ENCODE peak calls at places on chromosome 1, in five cellular contexts. One of them, this sample, is unnamed.

GRCh38 chr1:191993549-191993948 is 164.7 kb upstream of the RGS18 start:
- DNase-seq in neural progenitor cell: peak; percentile 31
- DNase-seq in naive thymus-derived CD4-positive, alpha-beta T cell: no peak
- DNase-seq in aorta: no peak
- DNase-seq in cardiac muscle cell: peak; percentile 22
- DNase-seq in this sample: no peak

GRCh38 chr1:214623430-214623829 is 20.4 kb downstream of the CENPF start:
- DNase-seq in neural progenitor cell: no peak
- DNase-seq in naive thymus-derived CD4-positive, alpha-beta T cell: no peak
- DNase-seq in aorta: no peak
- DNase-seq in cardiac muscle cell: no peak
- DNase-seq in this sample: no peak

GRCh38 chr1:68141079-68141800 is 90.8 kb upstream of the DIRAS3 start:
- DNase-seq in neural progenitor cell: peak; percentile 52
- DNase-seq in naive thymus-derived CD4-positive, alpha-beta T cell: no peak
- DNase-seq in aorta: no peak
- DNase-seq in cardiac muscle cell: peak; percentile 77
- DNase-seq in this sample: no peak

GRCh38 chr1:216215169-216215568 is 208.1 kb downstream of the USH2A start:
- DNase-seq in neural progenitor cell: no peak
- DNase-seq in naive thymus-derived CD4-positive, alpha-beta T cell: no peak
- DNase-seq in aorta: no peak
- DNase-seq in cardiac muscle cell: no peak
- DNase-seq in this sample: no peak

GRCh38 chr1:28416509-28417194 is 47.1 kb downstream of the PHACTR4 start:
- DNase-seq in neural progenitor cell: no peak
- DNase-seq in naive thymus-derived CD4-positive, alpha-beta T cell: no peak
- DNase-seq in aorta: no peak
- DNase-seq in cardiac muscle cell: no peak
- DNase-seq in this sample: no peak

GRCh38 chr1:70441392-70442035 is 30.4 kb downstream of the CTH start:
- DNase-seq in neural progenitor cell: no peak
- DNase-seq in naive thymus-derived CD4-positive, alpha-beta T cell: no peak
- DNase-seq in aorta: no peak
- DNase-seq in cardiac muscle cell: no peak
- DNase-seq in this sample: no peak

GRCh38 chr1:41466146-41466545 is 18.3 kb downstream of the EDN2 start:
- DNase-seq in neural progenitor cell: no peak
- DNase-seq in naive thymus-derived CD4-positive, alpha-beta T cell: no peak
- DNase-seq in aorta: no peak
- DNase-seq in cardiac muscle cell: no peak
- DNase-seq in this sample: no peak

GRCh38 chr1:57550092-57550491 is 126.2 kb upstream of the DAB1 start:
- DNase-seq in neural progenitor cell: no peak
- DNase-seq in naive thymus-derived CD4-positive, alpha-beta T cell: no peak
- DNase-seq in aorta: no peak
- DNase-seq in cardiac muscle cell: no peak
- DNase-seq in this sample: peak; percentile 3

GRCh38 chr1:234928642-234929041 is 200.0 kb downstream of the TOMM20 start:
- DNase-seq in neural progenitor cell: no peak
- DNase-seq in naive thymus-derived CD4-positive, alpha-beta T cell: no peak
- DNase-seq in aorta: no peak
- DNase-seq in cardiac muscle cell: no peak
- DNase-seq in this sample: no peak

GRCh38 chr1:2148691-2149090 is 45.9 kb downstream of the FAAP20 start:
- DNase-seq in neural progenitor cell: no peak
- DNase-seq in naive thymus-derived CD4-positive, alpha-beta T cell: peak; percentile 66
- DNase-seq in aorta: no peak
- DNase-seq in cardiac muscle cell: no peak
- DNase-seq in this sample: peak; percentile 51

GRCh38 chr1:197065549-197065948 is 1.5 kb downstream of the F13B start:
- DNase-seq in neural progenitor cell: no peak
- DNase-seq in naive thymus-derived CD4-positive, alpha-beta T cell: no peak
- DNase-seq in aorta: no peak
- DNase-seq in cardiac muscle cell: no peak
- DNase-seq in this sample: no peak

GRCh38 chr1:167501513-167502191 is 16.7 kb downstream of the CD247 start:
- DNase-seq in neural progenitor cell: no peak
- DNase-seq in naive thymus-derived CD4-positive, alpha-beta T cell: no peak
- DNase-seq in aorta: no peak
- DNase-seq in cardiac muscle cell: no peak
- DNase-seq in this sample: no peak

GRCh38 chr1:79460773-79461436 is 454.4 kb upstream of the ADGRL4 start:
- DNase-seq in neural progenitor cell: no peak
- DNase-seq in naive thymus-derived CD4-positive, alpha-beta T cell: no peak
- DNase-seq in aorta: no peak
- DNase-seq in cardiac muscle cell: no peak
- DNase-seq in this sample: no peak

GRCh38 chr1:39653546-39654031 is 14.1 kb upstream of the HEYL start:
- DNase-seq in neural progenitor cell: peak; percentile 80
- DNase-seq in naive thymus-derived CD4-positive, alpha-beta T cell: peak; percentile 70
- DNase-seq in aorta: peak; percentile 90
- DNase-seq in cardiac muscle cell: peak; percentile 73
- DNase-seq in this sample: peak; percentile 82

GRCh38 chr1:59751801-59752200 is 62.9 kb upstream of the HOOK1 start:
- DNase-seq in neural progenitor cell: no peak
- DNase-seq in naive thymus-derived CD4-positive, alpha-beta T cell: no peak
- DNase-seq in aorta: no peak
- DNase-seq in cardiac muscle cell: no peak
- DNase-seq in this sample: no peak

GRCh38 chr1:30698401-30698981 is 24.9 kb downstream of the MATN1 start:
- DNase-seq in neural progenitor cell: no peak
- DNase-seq in naive thymus-derived CD4-positive, alpha-beta T cell: no peak
- DNase-seq in aorta: peak; percentile 79
- DNase-seq in cardiac muscle cell: no peak
- DNase-seq in this sample: no peak

GRCh38 chr1:61518670-61519400 is 206.1 kb downstream of the TM2D1 start:
- DNase-seq in neural progenitor cell: no peak
- DNase-seq in naive thymus-derived CD4-positive, alpha-beta T cell: no peak
- DNase-seq in aorta: no peak
- DNase-seq in cardiac muscle cell: no peak
- DNase-seq in this sample: no peak

GRCh38 chr1:218366322-218367052 is 21.4 kb downstream of the TGFB2 start:
- DNase-seq in neural progenitor cell: no peak
- DNase-seq in naive thymus-derived CD4-positive, alpha-beta T cell: no peak
- DNase-seq in aorta: no peak
- DNase-seq in cardiac muscle cell: no peak
- DNase-seq in this sample: no peak

GRCh38 chr1:219806020-219806419 is 122.3 kb downstream of the SLC30A10 start:
- DNase-seq in neural progenitor cell: no peak
- DNase-seq in naive thymus-derived CD4-positive, alpha-beta T cell: no peak
- DNase-seq in aorta: no peak
- DNase-seq in cardiac muscle cell: no peak
- DNase-seq in this sample: no peak

GRCh38 chr1:227950735-227951224 is 3.0 kb upstream of the WNT9A start:
- DNase-seq in neural progenitor cell: no peak
- DNase-seq in naive thymus-derived CD4-positive, alpha-beta T cell: no peak
- DNase-seq in aorta: no peak
- DNase-seq in cardiac muscle cell: no peak
- DNase-seq in this sample: no peak

GRCh38 chr1:224198572-224198971 is 15.5 kb downstream of the DEGS1 start:
- DNase-seq in neural progenitor cell: no peak
- DNase-seq in naive thymus-derived CD4-positive, alpha-beta T cell: no peak
- DNase-seq in aorta: no peak
- DNase-seq in cardiac muscle cell: no peak
- DNase-seq in this sample: no peak

GRCh38 chr1:156319664-156320063 is 18.4 kb downstream of the CCT3 start:
- DNase-seq in neural progenitor cell: no peak
- DNase-seq in naive thymus-derived CD4-positive, alpha-beta T cell: peak; percentile 16
- DNase-seq in aorta: no peak
- DNase-seq in cardiac muscle cell: peak; percentile 10
- DNase-seq in this sample: peak; percentile 29

GRCh38 chr1:244319283-244320132 is 132.2 kb downstream of the ADSS2 start:
- DNase-seq in neural progenitor cell: no peak
- DNase-seq in naive thymus-derived CD4-positive, alpha-beta T cell: no peak
- DNase-seq in aorta: no peak
- DNase-seq in cardiac muscle cell: no peak
- DNase-seq in this sample: no peak

GRCh38 chr1:212607206-212607923 is 1.2 kb upstream of the ATF3 start:
- DNase-seq in neural progenitor cell: peak; percentile 47
- DNase-seq in naive thymus-derived CD4-positive, alpha-beta T cell: no peak
- DNase-seq in aorta: peak; percentile 87
- DNase-seq in cardiac muscle cell: peak; percentile 42
- DNase-seq in this sample: peak; percentile 8

GRCh38 chr1:223219318-223219635 is 76.2 kb upstream of the TLR5 start:
- DNase-seq in neural progenitor cell: no peak
- DNase-seq in naive thymus-derived CD4-positive, alpha-beta T cell: no peak
- DNase-seq in aorta: no peak
- DNase-seq in cardiac muscle cell: no peak
- DNase-seq in this sample: no peak

GRCh38 chr1:58824753-58825389 is 41.0 kb upstream of the JUN start:
- DNase-seq in neural progenitor cell: no peak
- DNase-seq in naive thymus-derived CD4-positive, alpha-beta T cell: no peak
- DNase-seq in aorta: no peak
- DNase-seq in cardiac muscle cell: no peak
- DNase-seq in this sample: no peak

GRCh38 chr1:15863156-15863901 is 15.8 kb downstream of the SPEN start:
- DNase-seq in neural progenitor cell: no peak
- DNase-seq in naive thymus-derived CD4-positive, alpha-beta T cell: no peak
- DNase-seq in aorta: no peak
- DNase-seq in cardiac muscle cell: no peak
- DNase-seq in this sample: no peak

GRCh38 chr1:6100801-6101783 is 55.4 kb downstream of the KCNAB2 start:
- DNase-seq in neural progenitor cell: peak; percentile 72
- DNase-seq in naive thymus-derived CD4-positive, alpha-beta T cell: no peak
- DNase-seq in aorta: peak; percentile 70
- DNase-seq in cardiac muscle cell: no peak
- DNase-seq in this sample: no peak

GRCh38 chr1:165629848-165630628 is 996 bp upstream of the MGST3 start:
- DNase-seq in neural progenitor cell: peak; percentile 67
- DNase-seq in naive thymus-derived CD4-positive, alpha-beta T cell: no peak
- DNase-seq in aorta: no peak
- DNase-seq in cardiac muscle cell: no peak
- DNase-seq in this sample: no peak

GRCh38 chr1:241674805-241675384 is 22.8 kb downstream of the WDR64 start:
- DNase-seq in neural progenitor cell: no peak
- DNase-seq in naive thymus-derived CD4-positive, alpha-beta T cell: no peak
- DNase-seq in aorta: no peak
- DNase-seq in cardiac muscle cell: no peak
- DNase-seq in this sample: no peak

GRCh38 chr1:241679961-241680360 is 27.9 kb downstream of the WDR64 start:
- DNase-seq in neural progenitor cell: no peak
- DNase-seq in naive thymus-derived CD4-positive, alpha-beta T cell: no peak
- DNase-seq in aorta: no peak
- DNase-seq in cardiac muscle cell: no peak
- DNase-seq in this sample: no peak

GRCh38 chr1:241675983-241676382 is 23.9 kb downstream of the WDR64 start:
- DNase-seq in neural progenitor cell: no peak
- DNase-seq in naive thymus-derived CD4-positive, alpha-beta T cell: no peak
- DNase-seq in aorta: no peak
- DNase-seq in cardiac muscle cell: no peak
- DNase-seq in this sample: no peak

GRCh38 chr1:241679404-241679803 is 27.3 kb downstream of the WDR64 start:
- DNase-seq in neural progenitor cell: no peak
- DNase-seq in naive thymus-derived CD4-positive, alpha-beta T cell: no peak
- DNase-seq in aorta: no peak
- DNase-seq in cardiac muscle cell: no peak
- DNase-seq in this sample: no peak

DNA sequence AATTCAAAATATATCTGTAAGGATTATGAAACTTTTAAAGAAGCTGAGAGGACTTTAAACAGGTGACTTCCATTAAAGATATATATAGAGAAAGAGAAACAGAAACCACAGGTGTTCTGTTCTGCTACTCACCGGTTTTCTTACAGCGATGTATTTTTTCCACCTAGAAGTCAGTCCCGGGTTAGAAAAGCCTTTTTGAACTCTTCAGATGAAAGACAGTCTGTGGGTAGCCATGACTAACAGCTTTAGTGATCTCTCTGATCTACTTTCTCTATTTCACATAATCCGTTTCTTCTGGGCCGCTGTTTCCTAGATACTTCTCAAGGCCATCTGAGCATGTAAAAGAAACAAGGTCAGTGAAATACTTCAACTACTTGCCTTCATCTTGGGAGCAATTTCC is 25.1 kb downstream of the WDR64 start:
- DNase-seq in neural progenitor cell: no peak
- DNase-seq in naive thymus-derived CD4-positive, alpha-beta T cell: peak; percentile 78
- DNase-seq in aorta: no peak
- DNase-seq in cardiac muscle cell: no peak
- DNase-seq in this sample: no peak
- H3K36me3 ChIP-seq in neural progenitor cell: no peaks in the 10 kb centered on the region
- H3K36me3 ChIP-seq in naive thymus-derived CD4-positive, alpha-beta T cell: no peaks in the 10 kb centered on the region
- H3K36me3 ChIP-seq in aorta: no peaks in the 10 kb centered on the region
- H3K36me3 ChIP-seq in cardiac muscle cell: no peaks in the 10 kb centered on the region
- H3K36me3 ChIP-seq in this sample: no peaks in the 10 kb centered on the region

GRCh38 chr1:11838349-11839272 is 9.0 kb downstream of the NPPA start:
- DNase-seq in neural progenitor cell: peak; percentile 73
- DNase-seq in naive thymus-derived CD4-positive, alpha-beta T cell: peak; percentile 73
- DNase-seq in aorta: peak; percentile 92
- DNase-seq in cardiac muscle cell: peak; percentile 69
- DNase-seq in this sample: peak; percentile 59
- H3K36me3 ChIP-seq in neural progenitor cell: peaks cover 10% of the 10 kb centered on the region
- H3K36me3 ChIP-seq in naive thymus-derived CD4-positive, alpha-beta T cell: peaks cover 4% of the 10 kb centered on the region
- H3K36me3 ChIP-seq in aorta: no peaks in the 10 kb centered on the region
- H3K36me3 ChIP-seq in cardiac muscle cell: peaks cover 68% of the 10 kb centered on the region
- H3K36me3 ChIP-seq in this sample: peaks cover 47% of the 10 kb centered on the region

GRCh38 chr1:21887796-21888195 is 49.3 kb downstream of the HSPG2 start:
- DNase-seq in neural progenitor cell: no peak
- DNase-seq in naive thymus-derived CD4-positive, alpha-beta T cell: no peak
- DNase-seq in aorta: no peak
- DNase-seq in cardiac muscle cell: no peak
- DNase-seq in this sample: no peak

GRCh38 chr1:21891081-21891480 is 46.0 kb downstream of the HSPG2 start:
- DNase-seq in neural progenitor cell: no peak
- DNase-seq in naive thymus-derived CD4-positive, alpha-beta T cell: no peak
- DNase-seq in aorta: no peak
- DNase-seq in cardiac muscle cell: no peak
- DNase-seq in this sample: no peak

GRCh38 chr1:21887216-21887736 is 49.8 kb downstream of the HSPG2 start:
- DNase-seq in neural progenitor cell: no peak
- DNase-seq in naive thymus-derived CD4-positive, alpha-beta T cell: no peak
- DNase-seq in aorta: peak; percentile 71
- DNase-seq in cardiac muscle cell: no peak
- DNase-seq in this sample: no peak

GRCh38 chr1:21886486-21887215 is 50.5 kb downstream of the HSPG2 start:
- DNase-seq in neural progenitor cell: no peak
- DNase-seq in naive thymus-derived CD4-positive, alpha-beta T cell: no peak
- DNase-seq in aorta: no peak
- DNase-seq in cardiac muscle cell: no peak
- DNase-seq in this sample: no peak

DNA sequence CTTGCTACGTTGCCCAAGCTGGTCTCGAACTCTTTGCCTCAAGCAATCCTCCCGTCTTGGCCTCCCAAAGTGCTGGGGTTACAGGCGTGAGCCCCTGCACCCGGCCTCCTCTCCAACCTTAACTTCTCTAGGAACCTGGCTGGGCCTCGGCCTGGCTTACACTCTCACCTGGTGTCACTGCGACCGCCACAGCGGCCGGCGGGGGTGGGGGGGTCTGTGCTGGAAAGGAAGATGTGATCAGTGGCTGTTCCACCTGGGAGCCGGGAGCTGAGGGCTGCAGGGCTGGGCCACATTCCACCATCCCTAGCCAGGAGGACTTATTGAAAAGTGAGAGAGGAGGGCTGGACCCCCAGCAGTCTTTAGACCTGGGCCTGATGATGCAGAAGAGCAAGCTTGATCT is 48.6 kb downstream of the HSPG2 start:
- DNase-seq in neural progenitor cell: no peak
- DNase-seq in naive thymus-derived CD4-positive, alpha-beta T cell: no peak
- DNase-seq in aorta: peak; percentile 74
- DNase-seq in cardiac muscle cell: no peak
- DNase-seq in this sample: no peak
- H3K36me3 ChIP-seq in neural progenitor cell: no peaks in the 10 kb centered on the region
- H3K36me3 ChIP-seq in naive thymus-derived CD4-positive, alpha-beta T cell: no peaks in the 10 kb centered on the region
- H3K36me3 ChIP-seq in aorta: no peaks in the 10 kb centered on the region
- H3K36me3 ChIP-seq in cardiac muscle cell: peaks cover 21% of the 10 kb centered on the region
- H3K36me3 ChIP-seq in this sample: no peaks in the 10 kb centered on the region

GRCh38 chr1:181718034-181718433 is 234.7 kb downstream of the CACNA1E start:
- DNase-seq in neural progenitor cell: no peak
- DNase-seq in naive thymus-derived CD4-positive, alpha-beta T cell: no peak
- DNase-seq in aorta: no peak
- DNase-seq in cardiac muscle cell: no peak
- DNase-seq in this sample: no peak
- H3K36me3 ChIP-seq in neural progenitor cell: no peaks in the 10 kb centered on the region
- H3K36me3 ChIP-seq in naive thymus-derived CD4-positive, alpha-beta T cell: no peaks in the 10 kb centered on the region
- H3K36me3 ChIP-seq in aorta: no peaks in the 10 kb centered on the region
- H3K36me3 ChIP-seq in cardiac muscle cell: no peaks in the 10 kb centered on the region
- H3K36me3 ChIP-seq in this sample: no peaks in the 10 kb centered on the region